ENCODE peak calls at places on chromosomes 4 and X, in five cellular contexts. H, R, K, C and T are unnamed samples.
A peak's percentile ranks its signal among the peaks of the same experiment; 100 is the strongest.

GRCh38 chr4:140049024-140049923 is 104.7 kb downstream of the MAML3 start:
- DNase-seq in H (no peak), R (peak; percentile 21), K (no peak), C (no peak), T (peak; percentile 17)

GRCh38 chr4:151688003-151688784 is 72.6 kb downstream of the GATB start:
- DNase-seq in H (no peak), R (no peak), K (no peak), C (no peak), T (no peak)

GRCh38 chrX:79169484-79169883 is 25.0 kb downstream of the GPR174 start:
- DNase-seq in H (no peak), R (no peak), K (no peak), C (no peak), T (no peak)

GRCh38 chr4:140980426-140981200 is 152.7 kb downstream of the RNF150 start:
- DNase-seq in H (no peak), R (no peak), K (no peak), C (no peak), T (no peak)

GRCh38 chrX:46710927-46711623 is 47.8 kb downstream of the SLC9A7 start:
- DNase-seq in H (no peak), R (no peak), K (no peak), C (no peak), T (no peak)

GRCh38 chr4:163590609-163591264 is 96.2 kb downstream of the TMA16 start:
- DNase-seq in H (no peak), R (no peak), K (no peak), C (no peak), T (no peak)

GRCh38 chr4:185811509-185812364 is at the start of gene SORBS2:
- DNase-seq in H (no peak), R (no peak), K (no peak), C (no peak), T (no peak)

GRCh38 chrX:134671207-134671750 is 13.0 kb upstream of the PLAC1 start:
- DNase-seq in H (no peak), R (no peak), K (no peak), C (no peak), T (no peak)

GRCh38 chr4:91325495-91325894 is 978.3 kb upstream of the GRID2 start:
- DNase-seq in H (no peak), R (no peak), K (no peak), C (no peak), T (no peak)

GRCh38 chr4:80073362-80074008 is 456 bp upstream of the ANTXR2 start:
- DNase-seq in H (no peak), R (no peak), K (no peak), C (no peak), T (no peak)

GRCh38 chr4:139297001-139297410 is 4.3 kb upstream of the NAA15 start:
- DNase-seq in H (no peak), R (no peak), K (no peak), C (no peak), T (peak; percentile 74)

GRCh38 chrX:134484039-134484438 is 24.1 kb downstream of the HPRT1 start:
- DNase-seq in H (peak; percentile 9), R (no peak), K (no peak), C (no peak), T (no peak)

GRCh38 chrX:136221851-136222513 is 29.2 kb downstream of the MAP7D3 start:
- DNase-seq in H (no peak), R (no peak), K (no peak), C (no peak), T (no peak)

GRCh38 chr4:56238251-56238650 is 149.0 kb downstream of the AASDH start:
- DNase-seq in H (no peak), R (no peak), K (no peak), C (no peak), T (no peak)